ENCODE peak calls at places on chromosomes 4 and X, in four cellular contexts. I is thoracic aorta, K is colonic mucosa, N is HFF-Myc. Y is an unnamed sample.

GRCh38 chrX:128714425-128714824 is 662.2 kb upstream of the ACTRT1 start:
- DNase-seq in I (no peak), N (no peak), K (no peak), Y (no peak)

GRCh38 chr4:48653217-48654014 is 126.7 kb downstream of the FRYL start:
- DNase-seq in K (peak), N (no peak), I (no peak), Y (peak)

GRCh38 chr4:47926667-47927258 is 12.4 kb upstream of the NFXL1 start:
- DNase-seq in I (no peak), K (peak), N (no peak), Y (peak)

GRCh38 chr4:21447320-21448055 is 501.1 kb downstream of the KCNIP4 start:
- DNase-seq in K (no peak), N (no peak), I (no peak), Y (no peak)

GRCh38 chr4:3307891-3308575 is 15.2 kb downstream of the RGS12 start:
- DNase-seq in K (no peak), I (no peak), N (no peak), Y (no peak)

GRCh38 chr4:147924604-147925412 is 192.9 kb downstream of the ARHGAP10 start:
- DNase-seq in I (no peak), K (peak), N (no peak), Y (peak)

GRCh38 chr4:88283661-88284377 is 542 bp downstream of the PPM1K start:
- DNase-seq in I (no peak), N (no peak), K (peak), Y (peak)

GRCh38 chr4:161900110-161900509 is 263.7 kb downstream of the FSTL5 start:
- DNase-seq in N (no peak), K (no peak), I (no peak), Y (no peak)

GRCh38 chrX:135099493-135099783 is 20.9 kb downstream of the ETDB start:
- DNase-seq in I (no peak), N (no peak), K (no peak), Y (no peak)

GRCh38 chr4:17126306-17126978 is 228.0 kb upstream of the LDB2 start:
- DNase-seq in K (no peak), I (no peak), N (no peak), Y (no peak)

GRCh38 chr4:39814403-39815185 is 116.7 kb downstream of the UBE2K start:
- DNase-seq in K (no peak), I (no peak), N (no peak), Y (no peak)

GRCh38 chr4:145618210-145618911 is 824 bp upstream of the MMAA start:
- DNase-seq in I (no peak), K (peak), N (no peak), Y (no peak)

GRCh38 chrX:143633530-143634372 is 2.1 kb downstream of the SLITRK4 start:
- DNase-seq in N (no peak), I (no peak), K (no peak), Y (no peak)

GRCh38 chrX:104420907-104421306 is 145.1 kb upstream of the IL1RAPL2 start:
- DNase-seq in K (peak), I (no peak), N (no peak), Y (no peak)

GRCh38 chr4:15147709-15148651 is 145.7 kb downstream of the CPEB2 start:
- DNase-seq in N (no peak), I (no peak), K (no peak), Y (no peak)

GRCh38 chr4:125321709-125322362 is 7.1 kb downstream of the FAT4 start:
- DNase-seq in K (no peak), N (no peak), I (no peak), Y (no peak)

GRCh38 chrX:499870-500364 is 113.2 kb upstream of the PPP2R3B start:
- DNase-seq in I (no peak), K (no peak), N (no peak), Y (no peak)

GRCh38 chr4:90958256-90958895 is 831.2 kb downstream of the CCSER1 start:
- DNase-seq in K (no peak), N (no peak), I (no peak), Y (no peak)

GRCh38 chr4:15344041-15344440 is 83.8 kb upstream of the C1QTNF7 start:
- DNase-seq in N (peak), I (no peak), K (no peak), Y (no peak)

GRCh38 chr4:53997901-53998300 is 66.5 kb downstream of the CHIC2 start:
- DNase-seq in K (no peak), N (no peak), I (no peak), Y (peak)

GRCh38 chr4:186765673-186766546 is 42.3 kb upstream of the FAT1 start:
- DNase-seq in N (no peak), I (no peak), K (peak), Y (peak)